ENCODE peak calls at places on chromosomes 1 and 21, in eight cellular contexts. V, D, K, X, Z, S, C and O are unnamed samples.

GRCh38 chr1:230079211-230079590 is 12.2 kb downstream of the GALNT2 start:
- DNase-seq in V (no peak), D (no peak), K (no peak), X (no peak), Z (no peak), S (no peak), C (no peak), O (no peak)

GRCh38 chr1:167789501-167789900 is 67.7 kb downstream of the MPZL1 start:
- DNase-seq in V (no peak), D (no peak), K (no peak), X (no peak), Z (no peak), S (no peak), C (no peak), O (no peak)

GRCh38 chr1:32241011-32241763 is 5.8 kb upstream of the FAM167B start:
- DNase-seq in V (no peak), D (peak; percentile 71), K (no peak), X (peak; percentile 44), Z (no peak), S (peak; percentile 79), C (peak; percentile 59), O (peak; percentile 47)

GRCh38 chr21:39712976-39713375 is 32.0 kb upstream of the IGSF5 start:
- DNase-seq in V (no peak), D (no peak), K (no peak), X (no peak), Z (no peak), S (peak; percentile 50), C (no peak), O (no peak)

GRCh38 chr21:24941316-24942185 is 665.7 kb downstream of the MRPL39 start:
- DNase-seq in V (no peak), D (no peak), K (no peak), X (no peak), Z (no peak), S (peak; percentile 12), C (no peak), O (no peak)

GRCh38 chr1:117268926-117269378 is 58.2 kb upstream of the VTCN1 start:
- DNase-seq in V (no peak), D (no peak), K (no peak), X (no peak), Z (no peak), S (no peak), C (no peak), O (no peak)

GRCh38 chr1:53629101-53629691 is 109.8 kb downstream of the GLIS1 start:
- DNase-seq in V (no peak), D (no peak), K (no peak), X (no peak), Z (no peak), S (no peak), C (peak; percentile 68), O (no peak)

GRCh38 chr1:67468066-67468718 is 38.0 kb upstream of the SERBP1 start:
- DNase-seq in V (no peak), D (no peak), K (no peak), X (no peak), Z (no peak), S (no peak), C (no peak), O (no peak)

GRCh38 chr1:54500030-54500389 is 48.0 kb upstream of the ACOT11 start:
- DNase-seq in V (no peak), D (no peak), K (no peak), X (no peak), Z (no peak), S (no peak), C (no peak), O (no peak)

GRCh38 chr1:156964431-156964830 is 44.0 kb downstream of the LRRC71 start:
- DNase-seq in V (no peak), D (no peak), K (no peak), X (no peak), Z (no peak), S (no peak), C (no peak), O (no peak)

GRCh38 chr1:109277434-109278204 is 5.3 kb downstream of the PSRC1 start:
- DNase-seq in V (peak; percentile 29), D (peak; percentile 88), K (no peak), X (peak; percentile 56), Z (peak; percentile 67), S (peak; percentile 21), C (peak; percentile 46), O (peak; percentile 57)

GRCh38 chr1:200954434-200954833 is 59.7 kb downstream of the INAVA start:
- DNase-seq in V (no peak), D (no peak), K (no peak), X (no peak), Z (no peak), S (no peak), C (no peak), O (no peak)

GRCh38 chr1:172870901-172871606 is 179.7 kb downstream of the TNFSF18 start:
- DNase-seq in V (no peak), D (no peak), K (no peak), X (no peak), Z (no peak), S (no peak), C (no peak), O (no peak)

GRCh38 chr1:178483251-178483957 is 13.4 kb downstream of the CLEC20A start:
- DNase-seq in V (no peak), D (peak; percentile 5), K (no peak), X (no peak), Z (no peak), S (no peak), C (no peak), O (no peak)

GRCh38 chr21:45323487-45324380 is 36.0 kb upstream of the POFUT2 start:
- DNase-seq in V (no peak), D (no peak), K (no peak), X (peak; percentile 6), Z (no peak), S (no peak), C (no peak), O (no peak)

GRCh38 chr1:113040718-113041412 is 32.1 kb upstream of the LRIG2 start:
- DNase-seq in V (no peak), D (no peak), K (no peak), X (no peak), Z (no peak), S (no peak), C (no peak), O (no peak)

GRCh38 chr1:68819190-68819829 is 322.4 kb upstream of the DEPDC1 start:
- DNase-seq in V (no peak), D (no peak), K (no peak), X (no peak), Z (peak; percentile 75), S (peak; percentile 53), C (no peak), O (no peak)

GRCh38 chr1:229341811-229342304 is 989 bp downstream of the CCSAP start:
- DNase-seq in V (no peak), D (no peak), K (no peak), X (no peak), Z (no peak), S (peak; percentile 71), C (no peak), O (no peak)